ENCODE peak calls at places on chromosomes 3 and 15, in five cellular contexts. H, O, U, E and R are unnamed samples.

GRCh38 chr15:85500729-85501128 is 120.3 kb downstream of the AKAP13 start:
- DNase-seq in H (peak; percentile 26), O (no peak), U (no peak), E (no peak), R (no peak)

GRCh38 chr3:197083486-197083885 is 53.9 kb upstream of the MELTF start:
- DNase-seq in H (no peak), O (peak; percentile 14), U (peak; percentile 21), E (no peak), R (no peak)

GRCh38 chr15:73677146-73677607 is 7.0 kb upstream of the CD276 start:
- DNase-seq in H (peak; percentile 56), O (peak; percentile 38), U (peak; percentile 55), E (peak; percentile 43), R (peak; percentile 40)

GRCh38 chr3:171574556-171575240 is 114.5 kb upstream of the TNIK start:
- DNase-seq in H (no peak), O (no peak), U (no peak), E (no peak), R (no peak)

GRCh38 chr3:56001537-56001936 is 466.7 kb downstream of the ERC2 start:
- DNase-seq in H (no peak), O (no peak), U (no peak), E (no peak), R (no peak)

GRCh38 chr15:69758810-69759410 is 306.3 kb downstream of the RPLP1 start:
- DNase-seq in H (no peak), O (peak; percentile 98), U (peak; percentile 37), E (no peak), R (no peak)

GRCh38 chr3:24101676-24102168 is 156.6 kb downstream of the NR1D2 start:
- DNase-seq in H (no peak), O (no peak), U (no peak), E (no peak), R (no peak)

GRCh38 chr3:37170097-37170496 is 4.3 kb downstream of the LRRFIP2 start:
- DNase-seq in H (no peak), O (no peak), U (no peak), E (no peak), R (no peak)

GRCh38 chr3:170835346-170835745 is 34.6 kb downstream of the RPL22L1 start:
- DNase-seq in H (no peak), O (no peak), U (no peak), E (no peak), R (no peak)

GRCh38 chr15:66404532-66404931 is 17.8 kb downstream of the MAP2K1 start:
- DNase-seq in H (no peak), O (no peak), U (no peak), E (no peak), R (no peak)

GRCh38 chr3:119148493-119149180 is 2.7 kb downstream of the TEX55 start:
- DNase-seq in H (no peak), O (no peak), U (no peak), E (no peak), R (no peak)

GRCh38 chr3:34067442-34068130 is 269.2 kb downstream of the PDCD6IP start:
- DNase-seq in H (no peak), O (no peak), U (no peak), E (no peak), R (no peak)

GRCh38 chr3:170714562-170715535 is 129.0 kb upstream of the SLC7A14 start:
- DNase-seq in H (no peak), O (no peak), U (no peak), E (no peak), R (no peak)

GRCh38 chr15:87369269-87369668 is 887.3 kb downstream of the NTRK3 start:
- DNase-seq in H (no peak), O (no peak), U (peak; percentile 50), E (no peak), R (no peak)